ENCODE peak calls at places on chromosome 20, in five cellular contexts. One of them, this sample, is unnamed.

GRCh38 chr20:24951536-24952047 is 2.5 kb downstream of the CST7 start:
- DNase-seq in H1: no peak
- DNase-seq in K562: no peak
- DNase-seq in GM12878: no peak
- DNase-seq in HepG2: no peak
- DNase-seq in this sample: no peak

GRCh38 chr20:51910202-51911050 is 108.1 kb upstream of the SALL4 start:
- DNase-seq in HepG2: no peak
- DNase-seq in GM12878: no peak
- DNase-seq in H1: no peak
- DNase-seq in K562: no peak
- DNase-seq in this sample: peak; percentile 88

GRCh38 chr20:47349365-47350180 is 6.9 kb downstream of the ZMYND8 start:
- DNase-seq in HepG2: no peak
- DNase-seq in K562: no peak
- DNase-seq in GM12878: no peak
- DNase-seq in H1: no peak
- DNase-seq in this sample: no peak

GRCh38 chr20:47872341-47872740 is 87.1 kb upstream of the SULF2 start:
- DNase-seq in GM12878: no peak
- DNase-seq in H1: no peak
- DNase-seq in K562: no peak
- DNase-seq in HepG2: no peak
- DNase-seq in this sample: no peak

GRCh38 chr20:14775778-14776177 is 438.4 kb upstream of the FLRT3 start:
- DNase-seq in H1: no peak
- DNase-seq in HepG2: peak; percentile 64
- DNase-seq in GM12878: no peak
- DNase-seq in K562: no peak
- DNase-seq in this sample: peak; percentile 89

GRCh38 chr20:57685134-57685851 is 24.5 kb downstream of the PMEPA1 start:
- DNase-seq in H1: no peak
- DNase-seq in GM12878: no peak
- DNase-seq in K562: no peak
- DNase-seq in HepG2: no peak
- DNase-seq in this sample: no peak

GRCh38 chr20:30921286-30922071 is 336.0 kb upstream of the DEFB115 start:
- DNase-seq in HepG2: no peak
- DNase-seq in K562: no peak
- DNase-seq in GM12878: no peak
- DNase-seq in H1: no peak
- DNase-seq in this sample: no peak

GRCh38 chr20:36472656-36473071 is 68.7 kb upstream of the MYL9 start:
- DNase-seq in K562: peak; percentile 76
- DNase-seq in GM12878: no peak
- DNase-seq in H1: no peak
- DNase-seq in HepG2: no peak
- DNase-seq in this sample: peak; percentile 65

GRCh38 chr20:32285082-32285620 is 7.7 kb downstream of the KIF3B start:
- DNase-seq in H1: no peak
- DNase-seq in K562: no peak
- DNase-seq in GM12878: peak; percentile 40
- DNase-seq in HepG2: no peak
- DNase-seq in this sample: no peak

GRCh38 chr20:36784900-36785299 is 11.3 kb upstream of the DSN1 start:
- DNase-seq in K562: no peak
- DNase-seq in GM12878: no peak
- DNase-seq in HepG2: no peak
- DNase-seq in H1: no peak
- DNase-seq in this sample: no peak

GRCh38 chr20:45589725-45590124 is 10.6 kb upstream of the WFDC8 start:
- DNase-seq in HepG2: no peak
- DNase-seq in H1: no peak
- DNase-seq in GM12878: no peak
- DNase-seq in K562: no peak
- DNase-seq in this sample: no peak

GRCh38 chr20:6767536-6768227 is at the start of gene BMP2:
- DNase-seq in GM12878: no peak
- DNase-seq in HepG2: no peak
- DNase-seq in K562: peak; percentile 24
- DNase-seq in H1: no peak
- DNase-seq in this sample: peak; percentile 29

GRCh38 chr20:3374296-3374695 is 33.2 kb downstream of the DNAAF9 start:
- DNase-seq in HepG2: no peak
- DNase-seq in K562: no peak
- DNase-seq in GM12878: no peak
- DNase-seq in H1: no peak
- DNase-seq in this sample: no peak

GRCh38 chr20:5996765-5997164 is 46.3 kb downstream of the MCM8 start:
- DNase-seq in HepG2: no peak
- DNase-seq in H1: no peak
- DNase-seq in GM12878: peak; percentile 40
- DNase-seq in K562: no peak
- DNase-seq in this sample: no peak

GRCh38 chr20:24765316-24766142 is 183.5 kb upstream of the CST7 start:
- DNase-seq in GM12878: no peak
- DNase-seq in HepG2: no peak
- DNase-seq in K562: no peak
- DNase-seq in H1: no peak
- DNase-seq in this sample: no peak

GRCh38 chr20:1949711-1950110 is 44.1 kb downstream of the PDYN start:
- DNase-seq in H1: no peak
- DNase-seq in HepG2: no peak
- DNase-seq in GM12878: no peak
- DNase-seq in K562: no peak
- DNase-seq in this sample: no peak

GRCh38 chr20:58359441-58359840 is 29.6 kb upstream of the VAPB start:
- DNase-seq in HepG2: no peak
- DNase-seq in H1: no peak
- DNase-seq in GM12878: no peak
- DNase-seq in K562: no peak
- DNase-seq in this sample: no peak

GRCh38 chr20:48740714-48741113 is 87.1 kb downstream of the PREX1 start:
- DNase-seq in H1: no peak
- DNase-seq in K562: no peak
- DNase-seq in HepG2: no peak
- DNase-seq in GM12878: no peak
- DNase-seq in this sample: no peak

GRCh38 chr20:32019156-32019510 is 8.9 kb downstream of the CCM2L start:
- DNase-seq in HepG2: no peak
- DNase-seq in H1: no peak
- DNase-seq in GM12878: no peak
- DNase-seq in K562: peak; percentile 66
- DNase-seq in this sample: peak; percentile 27

GRCh38 chr20:19264191-19264590 is 51.7 kb downstream of the SLC24A3 start:
- DNase-seq in K562: no peak
- DNase-seq in HepG2: no peak
- DNase-seq in H1: no peak
- DNase-seq in GM12878: no peak
- DNase-seq in this sample: no peak

GRCh38 chr20:24812356-24812755 is 136.7 kb upstream of the CST7 start:
- DNase-seq in H1: no peak
- DNase-seq in HepG2: no peak
- DNase-seq in GM12878: no peak
- DNase-seq in K562: no peak
- DNase-seq in this sample: no peak

GRCh38 chr20:50460608-50461268 is 49.4 kb upstream of the PTPN1 start:
- DNase-seq in GM12878: no peak
- DNase-seq in HepG2: peak; percentile 91
- DNase-seq in K562: peak; percentile 86
- DNase-seq in H1: no peak
- DNase-seq in this sample: peak; percentile 95

GRCh38 chr20:2750343-2751251 is 49.8 kb downstream of the CPXM1 start:
- DNase-seq in HepG2: peak; percentile 59
- DNase-seq in GM12878: no peak
- DNase-seq in H1: no peak
- DNase-seq in K562: peak; percentile 37
- DNase-seq in this sample: peak; percentile 78

GRCh38 chr20:59235226-59235625 is 65.2 kb upstream of the EDN3 start:
- DNase-seq in H1: no peak
- DNase-seq in HepG2: no peak
- DNase-seq in GM12878: no peak
- DNase-seq in K562: no peak
- DNase-seq in this sample: no peak

GRCh38 chr20:40786336-40786735 is 97.3 kb upstream of the MAFB start:
- DNase-seq in K562: no peak
- DNase-seq in GM12878: no peak
- DNase-seq in H1: no peak
- DNase-seq in HepG2: no peak
- DNase-seq in this sample: no peak
- TF ChIP-seq HDAC2 in K562: no peak
- TF ChIP-seq HDAC2 in GM12878: no peak
- TF ChIP-seq HDAC2 in H1: no peak
- TF ChIP-seq HDAC2 in HepG2: no peak
- TF ChIP-seq HDAC2 in this sample: no peak

DNA sequence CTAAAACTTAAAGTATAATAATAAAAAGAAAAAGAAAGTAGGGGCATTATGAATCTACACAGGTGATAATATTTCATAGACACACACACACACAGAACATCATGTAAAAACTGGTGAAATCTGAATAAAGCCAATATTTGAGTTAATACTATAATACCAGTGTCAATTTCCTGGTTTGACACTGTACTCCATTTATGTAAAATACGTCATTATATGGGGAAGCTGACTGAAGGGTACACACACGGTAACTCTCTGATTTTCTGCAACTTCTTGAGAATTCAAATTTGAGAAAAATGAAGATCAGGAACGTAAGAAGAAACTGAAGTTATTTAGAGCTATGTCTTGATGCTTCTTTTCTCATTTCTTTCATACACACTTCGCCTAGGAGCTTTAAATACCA is 36.2 kb downstream of the PFDN4 start:
- DNase-seq in H1: no peak
- DNase-seq in K562: no peak
- DNase-seq in GM12878: no peak
- DNase-seq in HepG2: no peak
- DNase-seq in this sample: no peak
- TF ChIP-seq CHD2 in H1: no peak
- TF ChIP-seq CHD2 in K562: no peak
- TF ChIP-seq CHD2 in GM12878: no peak
- TF ChIP-seq CHD2 in HepG2: no peak
- TF ChIP-seq CHD2 in this sample: no peak

DNA sequence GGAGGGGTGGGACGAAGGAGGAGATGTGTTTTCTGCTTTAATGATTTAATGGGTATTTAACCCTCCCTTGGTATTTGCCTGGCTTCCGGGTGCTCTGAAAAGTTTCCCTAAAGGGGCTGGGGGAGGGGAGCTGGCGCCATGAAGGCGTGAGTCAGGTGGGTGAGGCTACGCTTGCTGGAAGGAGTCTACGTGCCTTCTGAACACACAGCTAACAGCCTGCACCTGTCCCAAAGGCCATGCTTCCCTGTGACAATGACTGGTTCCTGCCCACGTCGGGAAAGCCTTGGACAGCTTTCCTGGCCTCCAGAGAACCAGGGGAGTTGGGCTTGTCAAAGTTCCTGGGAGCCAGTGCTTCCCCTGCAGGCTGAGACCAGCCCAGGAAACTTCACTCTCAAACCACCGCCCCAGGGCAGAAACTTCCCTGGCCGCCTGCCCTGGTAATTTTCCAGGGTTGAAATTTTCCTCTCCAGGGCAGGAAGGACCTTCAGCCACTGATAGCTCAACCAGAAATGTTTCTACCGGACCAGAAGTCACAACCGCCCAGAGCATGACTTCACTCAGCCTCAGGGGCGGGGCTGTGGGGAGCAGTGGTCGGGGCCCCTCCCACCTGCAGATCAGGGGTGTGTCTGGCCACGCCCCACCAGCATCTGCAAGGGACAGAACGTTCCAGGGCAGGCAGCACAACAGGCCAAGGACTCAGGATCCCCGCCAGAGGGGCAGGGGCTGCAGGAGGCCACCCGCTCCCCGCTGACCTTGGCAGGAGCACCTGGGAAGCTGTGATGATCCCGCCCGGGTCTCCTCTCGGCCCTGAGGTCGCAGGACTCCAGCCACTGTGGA is 18.6 kb upstream of the SLCO4A1 start:
- DNase-seq in H1: no peak
- DNase-seq in K562: peak; percentile 99
- DNase-seq in GM12878: peak; percentile 71
- DNase-seq in HepG2: peak; percentile 98
- DNase-seq in this sample: peak; percentile 83
- TF ChIP-seq POLR2A in H1: no peak
- TF ChIP-seq POLR2A in K562: peak; percentile 88
- TF ChIP-seq POLR2A in GM12878: peak; percentile 71
- TF ChIP-seq POLR2A in HepG2: no peak
- TF ChIP-seq POLR2A in this sample: peak; percentile 48

GRCh38 chr20:20292472-20292871 is 75.4 kb upstream of the INSM1 start:
- DNase-seq in K562: no peak
- DNase-seq in H1: no peak
- DNase-seq in GM12878: peak; percentile 20
- DNase-seq in HepG2: no peak
- DNase-seq in this sample: no peak
- TF ChIP-seq HDAC2 in K562: no peak
- TF ChIP-seq HDAC2 in H1: no peak
- TF ChIP-seq HDAC2 in GM12878: no peak
- TF ChIP-seq HDAC2 in HepG2: no peak
- TF ChIP-seq HDAC2 in this sample: no peak

GRCh38 chr20:7770578-7770977 is 169.7 kb downstream of the HAO1 start:
- DNase-seq in K562: no peak
- DNase-seq in GM12878: peak; percentile 65
- DNase-seq in H1: no peak
- DNase-seq in HepG2: no peak
- DNase-seq in this sample: no peak

GRCh38 chr20:7775072-7775471 is 165.2 kb downstream of the HAO1 start:
- DNase-seq in GM12878: no peak
- DNase-seq in K562: no peak
- DNase-seq in H1: no peak
- DNase-seq in HepG2: no peak
- DNase-seq in this sample: no peak

GRCh38 chr20:7773511-7773910 is 166.7 kb downstream of the HAO1 start:
- DNase-seq in GM12878: no peak
- DNase-seq in HepG2: no peak
- DNase-seq in K562: no peak
- DNase-seq in H1: no peak
- DNase-seq in this sample: no peak

GRCh38 chr20:7770046-7770445 is 170.2 kb downstream of the HAO1 start:
- DNase-seq in GM12878: no peak
- DNase-seq in HepG2: no peak
- DNase-seq in H1: no peak
- DNase-seq in K562: no peak
- DNase-seq in this sample: no peak

DNA sequence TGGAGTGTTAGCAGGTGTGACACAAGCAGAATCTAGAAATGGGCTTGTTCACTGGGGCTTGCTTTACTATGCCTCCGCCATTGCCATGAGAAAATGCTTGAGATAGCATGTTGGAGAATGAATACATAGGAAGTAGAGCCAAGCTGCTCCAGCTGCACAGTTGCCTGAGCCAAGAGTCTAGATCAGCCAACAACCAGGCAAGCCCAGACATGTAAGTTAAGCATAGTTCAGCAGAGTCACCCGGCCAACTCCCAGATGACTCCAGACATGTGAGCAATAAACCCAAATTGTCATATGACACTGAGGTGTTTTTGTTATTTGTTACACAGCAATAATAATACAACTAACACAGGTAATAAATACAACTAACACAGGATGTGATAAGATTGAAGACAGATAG is 167.9 kb downstream of the HAO1 start:
- DNase-seq in HepG2: no peak
- DNase-seq in H1: no peak
- DNase-seq in GM12878: no peak
- DNase-seq in K562: no peak
- DNase-seq in this sample: no peak
- TF ChIP-seq CHD2 in HepG2: no peak
- TF ChIP-seq CHD2 in H1: no peak
- TF ChIP-seq CHD2 in GM12878: no peak
- TF ChIP-seq CHD2 in K562: no peak
- TF ChIP-seq CHD2 in this sample: no peak

This sample was measured in A549.